ENCODE peak calls at places on chromosomes 12 and 14, in ten cellular contexts. M, D, R, J, I, E, H, K, V and O are unnamed samples.

GRCh38 chr14:71103662-71104484 is 196.6 kb downstream of the PCNX1 start:
- DNase-seq in J (peak), V (no peak), E (no peak), D (peak), I (peak), M (peak), R (no peak), K (peak), H (no peak), O (peak)

GRCh38 chr12:23906329-23906728 is 43.1 kb downstream of the SOX5 start:
- DNase-seq in H (no peak), D (no peak), I (no peak), J (no peak), M (no peak), V (no peak), E (peak), R (no peak), K (no peak), O (no peak)

GRCh38 chr12:116011217-116011616 is 266.3 kb downstream of the MED13L start:
- DNase-seq in M (no peak), K (no peak), I (no peak), E (no peak), J (no peak), D (no peak), H (no peak), R (no peak), V (no peak), O (no peak)

GRCh38 chr12:40137252-40137651 is 31.4 kb upstream of the SLC2A13 start:
- DNase-seq in D (no peak), V (no peak), R (no peak), J (no peak), K (peak), M (no peak), H (no peak), I (no peak), E (peak), O (peak)

GRCh38 chr12:104147346-104147745 is 9.3 kb upstream of the NFYB start:
- DNase-seq in V (no peak), J (no peak), H (no peak), E (no peak), I (no peak), M (no peak), R (no peak), D (no peak), K (no peak), O (no peak)

GRCh38 chr12:105399428-105400081 is 69.1 kb downstream of the C12orf75 start:
- DNase-seq in V (no peak), I (no peak), D (no peak), R (no peak), K (no peak), M (no peak), H (no peak), J (no peak), E (no peak), O (no peak)

GRCh38 chr12:120231316-120232011 is 30.6 kb upstream of the RPLP0 start:
- DNase-seq in V (no peak), H (no peak), E (no peak), K (peak), D (peak), I (peak), J (peak), M (no peak), R (peak), O (peak)

GRCh38 chr14:100619382-100620305 is 32.4 kb upstream of the BEGAIN start:
- DNase-seq in J (no peak), M (no peak), V (no peak), K (no peak), H (no peak), R (no peak), D (no peak), E (no peak), I (no peak), O (no peak)

GRCh38 chr12:81683881-81684280 is 75.3 kb downstream of the PPFIA2 start:
- DNase-seq in H (no peak), E (no peak), D (no peak), K (no peak), V (no peak), R (no peak), J (no peak), M (no peak), I (no peak), O (no peak)